ENCODE peak calls at places on chromosomes 11 and 22, in six cellular contexts. T is lower lobe of right lung, O is kidney epithelial cell, E is sigmoid colon, X is RWPE1, P is PC-9. M is an unnamed sample.

GRCh38 chr11:72580648-72580950 is 93.6 kb downstream of the PDE2A start:
- DNase-seq in P (no peak), X (no peak), E (no peak), T (no peak), O (no peak), M (no peak)

GRCh38 chr22:26398741-26399153 is 30.3 kb upstream of the ASPHD2 start:
- DNase-seq in P (peak), T (peak), O (peak), X (peak), E (peak), M (peak)

GRCh38 chr11:28696591-28696990 is 588.4 kb downstream of the METTL15 start:
- DNase-seq in E (no peak), P (no peak), O (no peak), X (no peak), T (no peak), M (no peak)

GRCh38 chr11:36631704-36632287 is 33.8 kb upstream of the RAG2 start:
- DNase-seq in P (no peak), X (no peak), O (no peak), T (no peak), E (no peak), M (no peak)

GRCh38 chr11:78851883-78852586 is 277.4 kb upstream of the NARS2 start:
- DNase-seq in E (no peak), X (no peak), P (no peak), O (no peak), T (peak), M (no peak)

GRCh38 chr11:26620282-26621045 is 48.4 kb upstream of the MUC15 start:
- DNase-seq in E (no peak), P (peak), T (no peak), O (no peak), X (peak), M (no peak)

GRCh38 chr11:26556582-26556981 is 15.5 kb downstream of the MUC15 start:
- DNase-seq in E (no peak), X (no peak), O (no peak), T (no peak), P (peak), M (no peak)

GRCh38 chr11:113773092-113773415 is 438 bp downstream of the ZW10 start:
- DNase-seq in T (peak), E (peak), X (peak), O (no peak), P (no peak), M (peak)

GRCh38 chr22:37162221-37163095 is 12.7 kb upstream of the IL2RB start:
- DNase-seq in P (no peak), T (no peak), E (no peak), O (no peak), X (no peak), M (no peak)

GRCh38 chr11:34632105-34632780 is 11.3 kb downstream of the EHF start:
- DNase-seq in O (no peak), T (no peak), P (peak), X (no peak), E (no peak), M (no peak)

GRCh38 chr11:95652002-95652472 is 137.5 kb downstream of the FAM76B start:
- DNase-seq in O (no peak), P (no peak), E (no peak), T (no peak), X (no peak), M (no peak)

GRCh38 chr11:99366476-99366992 is 345.8 kb downstream of the CNTN5 start:
- DNase-seq in T (no peak), P (no peak), E (no peak), O (no peak), X (no peak), M (no peak)

GRCh38 chr22:36386351-36386899 is 1.3 kb downstream of the MYH9 start:
- DNase-seq in O (no peak), X (no peak), T (peak), E (no peak), P (no peak), M (no peak)

GRCh38 chr11:106625566-106625965 is 392.7 kb downstream of the GUCY1A2 start:
- DNase-seq in T (no peak), O (no peak), P (no peak), E (no peak), X (no peak), M (no peak)

GRCh38 chr11:72778535-72779494 is 15.0 kb downstream of the STARD10 start:
- DNase-seq in E (no peak), T (no peak), O (no peak), P (no peak), X (no peak), M (no peak)

GRCh38 chr11:4704790-4705334 is 278 bp downstream of the MMP26 start:
- DNase-seq in P (no peak), O (no peak), E (no peak), X (no peak), T (no peak), M (no peak)

GRCh38 chr11:25566298-25567200 is 765.4 kb upstream of the ANO3 start:
- DNase-seq in O (no peak), X (no peak), T (peak), E (peak), P (no peak), M (no peak)

GRCh38 chr11:2531277-2531986 is 86.6 kb downstream of the KCNQ1 start:
- DNase-seq in E (peak), T (peak), X (peak), P (no peak), O (no peak), M (peak)

GRCh38 chr22:45608763-45609180 is 62.9 kb upstream of the ATXN10 start:
- DNase-seq in E (no peak), O (peak), X (no peak), P (peak), T (peak), M (no peak)

GRCh38 chr22:29380032-29380781 is 8.2 kb downstream of the AP1B1 start:
- DNase-seq in X (peak), E (no peak), O (no peak), T (no peak), P (peak), M (no peak)

GRCh38 chr22:24859587-24859986 is 53.6 kb downstream of the SGSM1 start:
- DNase-seq in E (no peak), O (no peak), T (no peak), X (no peak), P (no peak), M (no peak)

GRCh38 chr11:108713076-108713790 is 48.4 kb downstream of the DDX10 start:
- DNase-seq in P (no peak), E (no peak), O (no peak), X (no peak), T (no peak), M (no peak)

GRCh38 chr11:90235536-90235935 is 12.7 kb upstream of the CHORDC1 start:
- DNase-seq in X (no peak), P (no peak), E (no peak), T (no peak), O (no peak), M (no peak)

GRCh38 chr22:21865041-21865440 is 2.4 kb downstream of the MAPK1 start:
- DNase-seq in T (no peak), O (no peak), X (no peak), P (no peak), E (peak), M (no peak)

GRCh38 chr11:38089728-38090127 is 1491.7 kb upstream of the RAG2 start:
- DNase-seq in O (no peak), E (no peak), P (peak), T (no peak), X (peak), M (no peak)

DNA sequence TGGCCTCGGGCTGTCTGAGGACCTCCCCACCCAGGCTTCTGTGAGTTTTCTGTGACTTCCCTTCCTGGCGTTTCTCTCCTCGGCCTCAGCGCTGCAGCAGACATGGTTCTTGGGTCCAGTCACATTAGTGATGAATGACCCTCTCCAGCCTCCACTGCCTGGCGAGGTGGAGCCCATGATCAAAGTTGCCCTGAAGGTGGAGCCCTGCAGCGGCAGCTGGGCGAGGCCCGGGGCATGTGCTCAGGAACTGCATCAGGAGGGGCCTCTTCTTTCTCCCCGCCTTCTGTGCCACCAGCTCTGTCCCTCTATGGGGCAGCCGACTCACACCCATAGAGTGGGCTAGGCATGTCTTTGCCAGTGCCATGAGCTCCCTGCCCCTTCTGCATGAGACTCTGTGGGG is 1079.7 kb downstream of the TBC1D22A start:
- DNase-seq in X (no peak), P (no peak), T (no peak), O (no peak), E (no peak), M (no peak)
- TF ChIP-seq CTCF in X (no peak), P (no peak), T (no peak), O (no peak), E (no peak), M (no peak)

GRCh38 chr22:23772315-23773246 is at the start of gene MMP11:
- DNase-seq in O (no peak), X (peak), P (no peak), T (peak), E (peak), M (peak)
- TF ChIP-seq CTCF in O (no peak), X (peak), P (no peak), T (peak), E (no peak), M (no peak)

GRCh38 chr11:77370217-77370616 is 68.7 kb upstream of the GDPD4 start:
- DNase-seq in E (no peak), X (no peak), O (no peak), P (no peak), T (no peak), M (no peak)
- TF ChIP-seq CTCF in E (no peak), X (no peak), O (no peak), P (peak), T (no peak), M (no peak)

DNA sequence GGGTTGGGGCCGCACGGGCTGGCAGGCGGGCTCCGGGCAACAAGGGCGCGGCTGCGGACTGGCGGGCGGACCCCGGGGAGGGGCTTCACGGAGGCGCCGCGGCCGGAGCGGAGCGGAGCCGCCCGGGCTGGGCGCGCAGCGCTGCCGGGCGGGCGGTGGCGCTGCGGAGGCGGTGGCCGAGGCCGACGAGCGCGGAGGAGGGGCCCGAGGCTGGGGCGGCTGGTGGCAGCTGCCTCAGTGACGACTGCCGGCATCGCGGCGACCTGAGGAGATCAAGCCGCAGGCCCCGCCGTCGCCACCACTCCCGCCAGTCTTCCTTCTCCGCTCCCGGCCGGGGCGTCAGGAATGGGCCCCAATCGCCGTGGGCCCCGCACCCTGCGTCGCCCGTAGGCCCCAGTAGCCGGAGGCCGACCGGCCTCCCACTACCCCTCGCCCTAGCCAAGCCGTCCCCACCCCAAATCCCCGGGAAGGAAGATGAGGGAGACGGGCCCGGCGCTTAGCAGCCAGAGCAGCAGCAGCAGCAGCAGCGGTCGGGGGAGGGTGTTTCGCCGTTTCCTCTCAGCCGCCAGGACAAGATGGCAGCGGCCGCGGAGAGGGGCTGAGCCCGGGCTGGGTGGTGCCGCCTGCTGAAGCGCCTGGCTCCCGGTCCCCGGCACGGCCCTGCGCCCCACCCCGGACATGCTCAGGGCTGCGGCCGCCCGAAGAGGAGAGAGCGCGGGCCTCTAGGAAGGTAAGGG is at the start of gene HIPK3:
- DNase-seq in X (peak), E (peak), T (peak), O (no peak), P (peak), M (peak)
- TF ChIP-seq CTCF in X (peak), E (no peak), T (no peak), O (no peak), P (peak), M (no peak)

DNA sequence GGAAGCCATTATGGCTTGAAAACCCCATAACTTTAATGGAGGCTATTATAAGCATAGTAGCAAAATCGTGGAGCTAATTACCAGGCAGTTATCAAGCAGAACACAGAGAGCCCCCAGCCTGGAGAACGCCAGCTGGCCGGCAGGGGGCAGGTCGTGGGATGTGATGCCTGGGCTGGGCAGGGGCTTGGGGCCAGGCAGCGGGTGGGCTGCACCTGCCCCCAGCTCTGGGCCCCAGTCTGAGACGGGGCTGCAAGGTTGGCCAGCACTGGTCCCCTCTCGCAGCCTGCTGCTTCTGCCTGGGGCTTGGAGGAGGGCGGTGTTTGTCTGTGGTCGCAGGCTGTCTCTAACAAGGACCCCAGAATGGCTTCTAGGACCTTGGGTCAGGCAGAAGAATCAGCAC is 20.9 kb downstream of the B3GAT1 start:
- DNase-seq in P (no peak), E (no peak), X (no peak), O (no peak), T (no peak), M (no peak)
- TF ChIP-seq CTCF in P (peak), E (no peak), X (no peak), O (no peak), T (no peak), M (no peak)

GRCh38 chr11:30125461-30125860 is 105.4 kb upstream of the FSHB start:
- DNase-seq in P (no peak), O (no peak), E (no peak), T (no peak), X (no peak), M (no peak)

GRCh38 chr11:30131535-30131934 is 99.3 kb upstream of the FSHB start:
- DNase-seq in X (peak), O (no peak), P (no peak), E (no peak), T (no peak), M (no peak)

GRCh38 chr11:30133308-30133707 is 97.5 kb upstream of the FSHB start:
- DNase-seq in T (no peak), O (no peak), X (no peak), E (no peak), P (no peak), M (no peak)

DNA sequence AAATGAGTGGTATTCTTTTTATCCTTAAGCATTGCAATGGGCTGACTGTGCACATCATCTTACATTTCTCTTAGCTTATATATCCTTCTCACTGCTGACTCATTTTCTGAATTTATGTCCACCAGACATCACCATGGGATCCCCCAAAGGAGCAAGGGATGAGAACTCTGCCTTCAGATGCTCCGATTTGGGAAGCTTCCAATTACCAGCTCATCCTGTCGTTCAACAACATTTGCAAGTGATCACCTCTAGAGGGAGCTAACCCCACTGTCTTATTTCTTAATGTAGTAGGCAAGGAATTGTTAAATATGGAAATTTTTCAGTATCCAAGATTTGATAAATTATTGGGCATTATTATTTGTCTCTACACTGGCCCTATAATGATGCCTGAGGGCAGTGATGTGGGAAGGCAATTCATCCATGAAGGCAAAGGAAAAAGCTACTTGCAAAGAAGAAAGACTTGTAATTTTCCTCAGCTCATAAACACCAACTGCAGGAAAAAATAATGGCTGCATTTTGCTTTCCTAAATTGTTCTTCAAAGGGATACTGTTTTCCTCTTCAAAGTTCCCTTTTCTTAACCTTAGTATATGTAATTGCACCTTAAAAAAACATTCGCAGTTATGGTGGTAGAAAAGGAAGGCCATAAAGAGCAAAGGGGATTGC is 102.4 kb upstream of the FSHB start:
- DNase-seq in O (no peak), P (no peak), E (no peak), T (no peak), X (peak), M (no peak)
- TF ChIP-seq CTCF in O (peak), P (peak), E (no peak), T (peak), X (peak), M (peak)

DNA sequence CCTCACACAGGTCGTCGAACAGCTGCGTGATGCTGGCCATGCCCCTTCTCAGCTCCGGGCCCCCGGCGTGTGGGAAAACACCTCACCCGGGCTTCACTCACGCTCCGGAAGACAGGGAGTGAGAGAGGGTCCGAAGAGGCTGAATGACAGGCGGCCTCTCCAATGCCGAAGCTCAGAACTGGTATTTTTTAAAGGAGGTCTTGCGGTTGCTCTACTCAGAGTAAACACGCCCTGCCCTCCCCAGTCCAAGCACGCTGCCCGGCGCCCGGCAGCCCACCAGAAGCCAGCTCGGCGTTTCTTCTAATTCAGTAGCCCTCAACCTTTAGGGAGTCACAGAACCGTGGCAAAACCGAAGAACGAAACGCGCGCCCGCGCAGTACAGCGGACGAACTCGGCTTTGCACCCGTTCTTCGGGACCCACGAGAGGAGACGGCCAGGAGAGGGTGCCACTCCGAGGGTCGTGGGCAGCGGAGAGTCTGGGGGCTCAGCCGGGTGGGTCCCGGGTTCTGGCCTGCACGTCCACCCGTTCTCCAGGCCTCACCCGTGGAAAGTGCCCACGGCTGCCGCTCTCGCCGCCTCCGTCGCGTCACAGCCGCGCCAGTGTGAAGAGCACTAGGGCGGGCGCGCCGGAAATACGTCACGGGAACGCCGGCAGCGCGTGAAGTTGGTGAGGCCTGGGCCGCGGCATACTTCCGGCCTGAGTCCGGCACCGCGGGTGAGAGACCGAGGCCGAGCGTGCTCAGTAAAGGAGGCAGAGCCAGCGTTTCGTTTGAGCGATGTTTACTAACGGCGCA is at the start of gene TUBGCP6:
- DNase-seq in T (peak), O (peak), X (peak), E (peak), P (peak), M (peak)
- TF ChIP-seq CTCF in T (peak), O (peak), X (no peak), E (peak), P (peak), M (peak)

DNA sequence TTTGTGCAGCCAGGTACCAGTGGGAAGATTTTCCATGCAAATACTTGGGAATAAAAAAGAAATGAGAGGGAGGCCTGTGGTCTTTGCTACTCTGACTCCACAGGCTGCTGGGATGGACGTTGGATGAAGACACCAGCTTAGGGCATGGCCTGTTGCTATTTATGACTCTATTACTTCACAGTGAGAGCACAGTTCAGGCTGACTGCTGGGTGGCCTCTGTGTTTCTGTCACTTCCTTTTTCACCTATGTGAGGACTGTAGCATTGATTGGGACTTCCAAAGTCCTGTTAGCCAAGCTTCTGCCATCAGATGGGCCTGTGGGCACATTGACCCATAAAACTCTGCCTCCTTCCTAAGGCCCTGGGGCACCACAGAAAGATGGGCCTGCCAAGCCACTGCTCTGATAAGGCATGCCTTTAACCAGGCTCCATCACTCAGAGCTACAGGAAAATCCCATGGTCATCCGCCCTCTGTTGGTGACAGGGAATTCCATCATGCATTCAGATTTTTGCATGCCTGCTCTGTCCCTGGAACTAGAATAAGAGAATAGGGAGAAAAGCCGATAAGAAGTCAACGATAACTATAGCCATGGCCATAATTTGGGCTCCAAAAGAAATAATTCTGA is 64.6 kb downstream of the KCNJ1 start:
- DNase-seq in X (peak), E (no peak), T (no peak), O (no peak), P (no peak), M (peak)
- TF ChIP-seq CTCF in X (no peak), E (no peak), T (peak), O (peak), P (peak), M (peak)